ENCODE peak calls at places on chromosome 21, in seven cellular contexts. I, Q, O, H, A, T and W are unnamed samples.
A peak's percentile ranks its signal among the peaks of the same experiment; 100 is the strongest.

GRCh38 chr21:28798798-28799197 is 193.9 kb downstream of the LTN1 start:
- DNase-seq in I (no peak), A (no peak), O (no peak), T (no peak), H (no peak), Q (peak; percentile 66), W (no peak)

GRCh38 chr21:36661511-36662309 is 37.2 kb upstream of the SIM2 start:
- DNase-seq in I (no peak), A (peak; percentile 27), H (no peak), O (peak; percentile 46), Q (peak; percentile 48), T (no peak), W (no peak)

GRCh38 chr21:45420623-45421041 is 15.7 kb downstream of the COL18A1 start:
- DNase-seq in I (no peak), Q (no peak), H (no peak), A (no peak), T (no peak), O (peak; percentile 57), W (no peak)

GRCh38 chr21:28633803-28634572 is 358.7 kb downstream of the LTN1 start:
- DNase-seq in I (no peak), T (no peak), A (peak; percentile 98), H (no peak), Q (peak; percentile 95), O (peak; percentile 61), W (no peak)

GRCh38 chr21:31913191-31913608 is 40.4 kb downstream of the HUNK start:
- DNase-seq in H (no peak), Q (no peak), T (no peak), O (no peak), A (no peak), I (no peak), W (no peak)

GRCh38 chr21:44931137-44931500 is 8.7 kb upstream of the SLX9 start:
- DNase-seq in A (no peak), H (no peak), T (no peak), I (peak; percentile 81), Q (no peak), O (no peak), W (no peak)

GRCh38 chr21:45207839-45208626 is 79.7 kb downstream of the POFUT2 start:
- DNase-seq in I (no peak), O (no peak), Q (no peak), H (no peak), T (no peak), A (no peak), W (no peak)

GRCh38 chr21:21715286-21715969 is 717.2 kb downstream of the NCAM2 start:
- DNase-seq in Q (peak; percentile 93), O (no peak), T (no peak), A (no peak), H (no peak), I (no peak), W (no peak)

GRCh38 chr21:46154955-46155513 is 345 bp downstream of the FTCD start:
- DNase-seq in H (no peak), I (no peak), Q (no peak), O (peak; percentile 29), A (no peak), T (no peak), W (no peak)

GRCh38 chr21:22209304-22209700 is 1211.1 kb downstream of the NCAM2 start:
- DNase-seq in O (no peak), Q (no peak), A (no peak), T (no peak), I (no peak), H (no peak), W (no peak)

GRCh38 chr21:38914531-38915385 is 109.0 kb downstream of the ETS2 start:
- DNase-seq in O (no peak), A (peak; percentile 63), H (no peak), I (no peak), T (no peak), Q (peak; percentile 29), W (no peak)

GRCh38 chr21:42653492-42654061 is at the start of gene PDE9A:
- DNase-seq in O (peak; percentile 50), A (no peak), I (peak; percentile 72), H (peak; percentile 45), Q (no peak), T (peak; percentile 10), W (no peak)

GRCh38 chr21:14995695-14996490 is 68.9 kb downstream of the NRIP1 start:
- DNase-seq in T (no peak), O (peak; percentile 36), A (no peak), H (no peak), Q (peak; percentile 63), I (no peak), W (peak; percentile 26)

GRCh38 chr21:32312976-32313375 is 14.3 kb downstream of the MRAP start:
- DNase-seq in I (no peak), A (no peak), Q (no peak), H (no peak), O (no peak), T (no peak), W (no peak)

GRCh38 chr21:43277481-43278351 is 108.9 kb downstream of the CRYAA start:
- DNase-seq in A (peak; percentile 8), O (peak; percentile 61), I (no peak), H (no peak), T (no peak), Q (no peak), W (no peak)